ENCODE peak calls at places on chromosomes 11 and 22, in nine cellular contexts. One of them, this sample, is unnamed.

GRCh38 chr22:46767249-46767985 is 5.0 kb downstream of the TBC1D22A start:
- DNase-seq in transverse colon: no peak
- DNase-seq in CD8-positive, alpha-beta T cell: no peak
- DNase-seq in astrocyte: no peak
- DNase-seq in fibroblast of pulmonary artery: no peak
- DNase-seq in fibroblast of villous mesenchyme: no peak
- DNase-seq in neural progenitor cell: no peak
- DNase-seq in fibroblast of mammary gland: no peak
- DNase-seq in H1: no peak
- DNase-seq in this sample: no peak

GRCh38 chr11:93783362-93783761 is 720 bp upstream of the MED17 start:
- DNase-seq in fibroblast of villous mesenchyme: no peak
- DNase-seq in fibroblast of mammary gland: no peak
- DNase-seq in astrocyte: no peak
- DNase-seq in transverse colon: no peak
- DNase-seq in neural progenitor cell: no peak
- DNase-seq in H1: no peak
- DNase-seq in fibroblast of pulmonary artery: no peak
- DNase-seq in CD8-positive, alpha-beta T cell: no peak
- DNase-seq in this sample: no peak

GRCh38 chr22:39490135-39490798 is 11.8 kb upstream of the MIEF1 start:
- DNase-seq in CD8-positive, alpha-beta T cell: peak
- DNase-seq in fibroblast of pulmonary artery: peak
- DNase-seq in neural progenitor cell: peak
- DNase-seq in H1: peak
- DNase-seq in fibroblast of villous mesenchyme: peak
- DNase-seq in fibroblast of mammary gland: peak
- DNase-seq in transverse colon: peak
- DNase-seq in astrocyte: peak
- DNase-seq in this sample: peak

GRCh38 chr11:116930177-116930576 is 92.8 kb upstream of the APOA1 start:
- DNase-seq in fibroblast of mammary gland: peak
- DNase-seq in H1: no peak
- DNase-seq in fibroblast of villous mesenchyme: peak
- DNase-seq in transverse colon: peak
- DNase-seq in astrocyte: peak
- DNase-seq in neural progenitor cell: no peak
- DNase-seq in CD8-positive, alpha-beta T cell: peak
- DNase-seq in fibroblast of pulmonary artery: peak
- DNase-seq in this sample: no peak

GRCh38 chr11:4677948-4678347 is 19.7 kb downstream of the OR51E2 start:
- DNase-seq in neural progenitor cell: no peak
- DNase-seq in fibroblast of pulmonary artery: no peak
- DNase-seq in astrocyte: no peak
- DNase-seq in H1: no peak
- DNase-seq in transverse colon: no peak
- DNase-seq in fibroblast of mammary gland: no peak
- DNase-seq in CD8-positive, alpha-beta T cell: no peak
- DNase-seq in fibroblast of villous mesenchyme: peak
- DNase-seq in this sample: no peak

GRCh38 chr11:79486239-79486984 is 45.6 kb upstream of the TENM4 start:
- DNase-seq in CD8-positive, alpha-beta T cell: no peak
- DNase-seq in astrocyte: no peak
- DNase-seq in fibroblast of mammary gland: no peak
- DNase-seq in fibroblast of pulmonary artery: no peak
- DNase-seq in fibroblast of villous mesenchyme: no peak
- DNase-seq in H1: no peak
- DNase-seq in neural progenitor cell: no peak
- DNase-seq in transverse colon: no peak
- DNase-seq in this sample: no peak

GRCh38 chr11:130451261-130452019 is 3.0 kb downstream of the ADAMTS15 start:
- DNase-seq in fibroblast of mammary gland: peak
- DNase-seq in fibroblast of villous mesenchyme: peak
- DNase-seq in fibroblast of pulmonary artery: peak
- DNase-seq in astrocyte: peak
- DNase-seq in CD8-positive, alpha-beta T cell: no peak
- DNase-seq in H1: no peak
- DNase-seq in transverse colon: no peak
- DNase-seq in neural progenitor cell: no peak
- DNase-seq in this sample: no peak

GRCh38 chr11:78203184-78203583 is 14.5 kb downstream of the USP35 start:
- DNase-seq in neural progenitor cell: no peak
- DNase-seq in fibroblast of pulmonary artery: no peak
- DNase-seq in fibroblast of villous mesenchyme: peak
- DNase-seq in transverse colon: no peak
- DNase-seq in CD8-positive, alpha-beta T cell: peak
- DNase-seq in astrocyte: no peak
- DNase-seq in fibroblast of mammary gland: no peak
- DNase-seq in H1: no peak
- DNase-seq in this sample: no peak

GRCh38 chr11:890794-891600 is 19.6 kb downstream of the CHID1 start:
- DNase-seq in astrocyte: no peak
- DNase-seq in CD8-positive, alpha-beta T cell: no peak
- DNase-seq in H1: no peak
- DNase-seq in fibroblast of villous mesenchyme: no peak
- DNase-seq in transverse colon: no peak
- DNase-seq in neural progenitor cell: peak
- DNase-seq in fibroblast of mammary gland: no peak
- DNase-seq in fibroblast of pulmonary artery: no peak
- DNase-seq in this sample: no peak

GRCh38 chr11:11313426-11313825 is 39.6 kb downstream of the CSNK2A3 start:
- DNase-seq in transverse colon: no peak
- DNase-seq in fibroblast of pulmonary artery: peak
- DNase-seq in fibroblast of mammary gland: peak
- DNase-seq in astrocyte: peak
- DNase-seq in CD8-positive, alpha-beta T cell: no peak
- DNase-seq in fibroblast of villous mesenchyme: peak
- DNase-seq in neural progenitor cell: no peak
- DNase-seq in H1: no peak
- DNase-seq in this sample: no peak

GRCh38 chr11:65014146-65014960 is at the start of gene ARL2:
- DNase-seq in transverse colon: no peak
- DNase-seq in astrocyte: no peak
- DNase-seq in CD8-positive, alpha-beta T cell: no peak
- DNase-seq in neural progenitor cell: no peak
- DNase-seq in fibroblast of villous mesenchyme: peak
- DNase-seq in fibroblast of pulmonary artery: peak
- DNase-seq in fibroblast of mammary gland: peak
- DNase-seq in H1: no peak
- DNase-seq in this sample: no peak

GRCh38 chr11:122706261-122706660 is 50.7 kb downstream of the UBASH3B start:
- DNase-seq in fibroblast of pulmonary artery: peak
- DNase-seq in fibroblast of mammary gland: peak
- DNase-seq in fibroblast of villous mesenchyme: peak
- DNase-seq in H1: no peak
- DNase-seq in astrocyte: no peak
- DNase-seq in neural progenitor cell: no peak
- DNase-seq in transverse colon: no peak
- DNase-seq in CD8-positive, alpha-beta T cell: no peak
- DNase-seq in this sample: no peak

GRCh38 chr11:3807856-3808845 is at the start of gene PGAP2:
- DNase-seq in transverse colon: peak
- DNase-seq in H1: peak
- DNase-seq in astrocyte: no peak
- DNase-seq in fibroblast of villous mesenchyme: peak
- DNase-seq in fibroblast of pulmonary artery: peak
- DNase-seq in fibroblast of mammary gland: peak
- DNase-seq in neural progenitor cell: peak
- DNase-seq in CD8-positive, alpha-beta T cell: peak
- DNase-seq in this sample: peak

GRCh38 chr22:39095971-39096370 is 1.1 kb upstream of the APOBEC3H start:
- DNase-seq in fibroblast of pulmonary artery: no peak
- DNase-seq in neural progenitor cell: no peak
- DNase-seq in fibroblast of villous mesenchyme: no peak
- DNase-seq in astrocyte: no peak
- DNase-seq in CD8-positive, alpha-beta T cell: no peak
- DNase-seq in fibroblast of mammary gland: no peak
- DNase-seq in transverse colon: no peak
- DNase-seq in H1: no peak
- DNase-seq in this sample: no peak

GRCh38 chr11:100739636-100740035 is 52.5 kb downstream of the ARHGAP42 start:
- DNase-seq in astrocyte: peak
- DNase-seq in H1: no peak
- DNase-seq in neural progenitor cell: peak
- DNase-seq in fibroblast of pulmonary artery: peak
- DNase-seq in fibroblast of villous mesenchyme: peak
- DNase-seq in CD8-positive, alpha-beta T cell: no peak
- DNase-seq in fibroblast of mammary gland: peak
- DNase-seq in transverse colon: no peak
- DNase-seq in this sample: peak

GRCh38 chr11:100732949-100733348 is 45.9 kb downstream of the ARHGAP42 start:
- DNase-seq in fibroblast of mammary gland: no peak
- DNase-seq in neural progenitor cell: no peak
- DNase-seq in fibroblast of pulmonary artery: no peak
- DNase-seq in fibroblast of villous mesenchyme: no peak
- DNase-seq in CD8-positive, alpha-beta T cell: no peak
- DNase-seq in astrocyte: no peak
- DNase-seq in H1: no peak
- DNase-seq in transverse colon: no peak
- DNase-seq in this sample: no peak

GRCh38 chr11:100738701-100739100 is 51.6 kb downstream of the ARHGAP42 start:
- DNase-seq in CD8-positive, alpha-beta T cell: no peak
- DNase-seq in neural progenitor cell: no peak
- DNase-seq in fibroblast of pulmonary artery: no peak
- DNase-seq in H1: no peak
- DNase-seq in fibroblast of villous mesenchyme: peak
- DNase-seq in astrocyte: no peak
- DNase-seq in fibroblast of mammary gland: no peak
- DNase-seq in transverse colon: no peak
- DNase-seq in this sample: no peak

GRCh38 chr11:100734743-100735527 is 47.8 kb downstream of the ARHGAP42 start:
- DNase-seq in CD8-positive, alpha-beta T cell: no peak
- DNase-seq in H1: no peak
- DNase-seq in fibroblast of mammary gland: no peak
- DNase-seq in fibroblast of villous mesenchyme: no peak
- DNase-seq in transverse colon: no peak
- DNase-seq in fibroblast of pulmonary artery: no peak
- DNase-seq in neural progenitor cell: no peak
- DNase-seq in astrocyte: no peak
- DNase-seq in this sample: no peak

DNA sequence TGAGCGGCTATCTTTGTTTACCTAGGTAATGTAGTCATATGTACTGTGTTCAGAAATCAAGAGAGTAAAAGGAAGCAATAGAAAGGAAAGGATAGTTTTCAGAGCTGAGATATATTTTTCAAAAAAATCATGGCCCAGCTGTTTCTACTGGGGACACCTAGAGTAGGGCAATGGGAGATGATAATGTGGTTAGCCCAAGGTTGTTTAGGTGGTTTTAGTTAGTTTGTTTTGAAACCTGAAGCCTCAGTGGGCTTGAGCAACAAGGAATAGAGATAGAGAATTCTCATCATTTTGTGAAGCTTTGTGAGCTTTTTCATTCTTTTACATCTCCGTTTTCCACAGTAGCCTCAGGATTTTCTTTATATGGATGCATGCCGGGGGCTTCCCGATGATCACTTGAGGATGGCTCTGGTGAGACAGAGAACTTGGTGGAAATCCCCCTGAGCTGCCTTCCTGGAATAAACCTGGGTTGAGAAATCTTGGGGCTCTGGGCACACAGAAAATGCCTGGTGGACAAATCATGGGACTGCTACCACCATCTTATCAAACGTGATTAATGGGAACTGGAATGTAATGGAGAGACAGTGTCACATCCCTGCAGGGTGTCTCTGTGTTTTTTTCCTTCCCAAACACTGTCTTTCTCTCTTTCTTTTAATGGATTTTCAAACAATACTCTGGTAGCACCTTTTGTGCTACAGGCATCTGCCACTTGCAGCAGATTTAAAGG is 49.0 kb downstream of the ARHGAP42 start:
- DNase-seq in astrocyte: peak
- DNase-seq in fibroblast of villous mesenchyme: peak
- DNase-seq in H1: no peak
- DNase-seq in fibroblast of pulmonary artery: peak
- DNase-seq in CD8-positive, alpha-beta T cell: no peak
- DNase-seq in fibroblast of mammary gland: no peak
- DNase-seq in neural progenitor cell: peak
- DNase-seq in transverse colon: no peak
- DNase-seq in this sample: no peak
- TF ChIP-seq CTCF in astrocyte: no peak
- TF ChIP-seq CTCF in fibroblast of villous mesenchyme: peak
- TF ChIP-seq CTCF in H1: no peak
- TF ChIP-seq CTCF in fibroblast of pulmonary artery: no peak
- TF ChIP-seq CTCF in CD8-positive, alpha-beta T cell: no peak
- TF ChIP-seq CTCF in fibroblast of mammary gland: no peak
- TF ChIP-seq CTCF in neural progenitor cell: peak
- TF ChIP-seq CTCF in transverse colon: no peak
- TF ChIP-seq CTCF in this sample: no peak

GRCh38 chr11:92071660-92072059 is 153.0 kb upstream of the FAT3 start:
- DNase-seq in transverse colon: no peak
- DNase-seq in CD8-positive, alpha-beta T cell: no peak
- DNase-seq in astrocyte: no peak
- DNase-seq in neural progenitor cell: no peak
- DNase-seq in fibroblast of pulmonary artery: no peak
- DNase-seq in fibroblast of mammary gland: no peak
- DNase-seq in fibroblast of villous mesenchyme: no peak
- DNase-seq in H1: no peak
- DNase-seq in this sample: no peak

GRCh38 chr11:92070026-92070889 is 154.4 kb upstream of the FAT3 start:
- DNase-seq in fibroblast of villous mesenchyme: peak
- DNase-seq in astrocyte: no peak
- DNase-seq in neural progenitor cell: no peak
- DNase-seq in H1: no peak
- DNase-seq in fibroblast of mammary gland: no peak
- DNase-seq in transverse colon: no peak
- DNase-seq in CD8-positive, alpha-beta T cell: no peak
- DNase-seq in fibroblast of pulmonary artery: peak
- DNase-seq in this sample: no peak
- TF ChIP-seq CTCF in fibroblast of villous mesenchyme: peak
- TF ChIP-seq CTCF in astrocyte: peak
- TF ChIP-seq CTCF in neural progenitor cell: peak
- TF ChIP-seq CTCF in H1: peak
- TF ChIP-seq CTCF in fibroblast of mammary gland: no peak
- TF ChIP-seq CTCF in transverse colon: no peak
- TF ChIP-seq CTCF in CD8-positive, alpha-beta T cell: no peak
- TF ChIP-seq CTCF in fibroblast of pulmonary artery: peak
- TF ChIP-seq CTCF in this sample: no peak

DNA sequence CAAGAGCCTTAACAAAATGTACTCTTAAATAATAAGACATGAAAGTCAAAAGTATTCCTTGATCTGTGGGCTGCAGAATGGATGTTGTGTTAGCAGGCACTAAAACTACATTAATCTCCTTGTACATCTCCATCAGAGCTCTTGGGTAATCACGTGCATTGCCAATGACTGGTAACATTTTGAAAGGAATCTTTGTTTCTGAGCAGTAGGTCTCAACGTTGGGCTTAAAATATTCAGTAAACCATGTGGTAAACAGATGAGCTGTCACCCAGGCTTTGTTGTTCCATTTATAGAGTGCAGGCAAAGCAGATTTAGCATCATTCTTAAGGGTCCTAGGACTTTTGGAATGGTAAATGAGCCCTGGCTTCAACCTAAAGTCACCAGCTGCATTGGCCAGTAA is 152.9 kb downstream of the PKNOX2 start:
- DNase-seq in fibroblast of mammary gland: no peak
- DNase-seq in astrocyte: no peak
- DNase-seq in neural progenitor cell: no peak
- DNase-seq in transverse colon: no peak
- DNase-seq in CD8-positive, alpha-beta T cell: no peak
- DNase-seq in fibroblast of pulmonary artery: no peak
- DNase-seq in H1: no peak
- DNase-seq in fibroblast of villous mesenchyme: no peak
- DNase-seq in this sample: no peak
- TF ChIP-seq CTCF in fibroblast of mammary gland: no peak
- TF ChIP-seq CTCF in astrocyte: no peak
- TF ChIP-seq CTCF in neural progenitor cell: no peak
- TF ChIP-seq CTCF in transverse colon: no peak
- TF ChIP-seq CTCF in CD8-positive, alpha-beta T cell: no peak
- TF ChIP-seq CTCF in fibroblast of pulmonary artery: no peak
- TF ChIP-seq CTCF in H1: no peak
- TF ChIP-seq CTCF in fibroblast of villous mesenchyme: no peak
- TF ChIP-seq CTCF in this sample: no peak

GRCh38 chr11:46391578-46392420 is at the start of gene CHRM4:
- DNase-seq in H1: no peak
- DNase-seq in transverse colon: peak
- DNase-seq in fibroblast of mammary gland: peak
- DNase-seq in neural progenitor cell: peak
- DNase-seq in fibroblast of villous mesenchyme: peak
- DNase-seq in fibroblast of pulmonary artery: peak
- DNase-seq in astrocyte: no peak
- DNase-seq in CD8-positive, alpha-beta T cell: no peak
- DNase-seq in this sample: peak
- TF ChIP-seq CTCF in H1: peak
- TF ChIP-seq CTCF in transverse colon: peak
- TF ChIP-seq CTCF in fibroblast of mammary gland: no peak
- TF ChIP-seq CTCF in neural progenitor cell: peak
- TF ChIP-seq CTCF in fibroblast of villous mesenchyme: peak
- TF ChIP-seq CTCF in fibroblast of pulmonary artery: peak
- TF ChIP-seq CTCF in astrocyte: no peak
- TF ChIP-seq CTCF in CD8-positive, alpha-beta T cell: no peak
- TF ChIP-seq CTCF in this sample: peak